ENCODE peak calls at places on chromosome 3, in seven cellular contexts. G is HCT116, Z is H1, A is K562, W is SK-N-SH, F is HepG2, V is GM12878. M is an unnamed sample.

GRCh38 chr3:58333206-58334012 is 717 bp downstream of the PXK start:
- DNase-seq in G (no peak), Z (peak; percentile 58), A (no peak), W (peak; percentile 68), F (no peak), V (no peak), M (peak; percentile 50)

GRCh38 chr3:50316657-50317242 is 5.8 kb downstream of the HYAL2 start:
- DNase-seq in G (peak; percentile 93), Z (no peak), A (peak; percentile 62), W (no peak), F (no peak), V (no peak), M (no peak)

GRCh38 chr3:32493437-32494414 is 8.9 kb downstream of the CMTM6 start:
- DNase-seq in G (no peak), Z (no peak), A (no peak), W (no peak), F (no peak), V (no peak), M (no peak)

GRCh38 chr3:150303776-150304175 is 104.3 kb upstream of the TSC22D2 start:
- DNase-seq in G (peak; percentile 57), Z (no peak), A (peak; percentile 14), W (no peak), F (peak; percentile 20), V (peak; percentile 4), M (no peak)

GRCh38 chr3:56839784-56840724 is 38.3 kb upstream of the ARHGEF3 start:
- DNase-seq in G (no peak), Z (no peak), A (no peak), W (no peak), F (peak; percentile 59), V (no peak), M (no peak)

GRCh38 chr3:164222200-164222599 is 856.1 kb downstream of the SI start:
- DNase-seq in G (no peak), Z (no peak), A (no peak), W (no peak), F (no peak), V (no peak), M (no peak)

GRCh38 chr3:52679139-52679538 is 6.6 kb downstream of the PBRM1 start:
- DNase-seq in G (no peak), Z (no peak), A (no peak), W (no peak), F (no peak), V (no peak), M (no peak)

GRCh38 chr3:155032918-155033317 is 47.2 kb upstream of the MME start:
- DNase-seq in G (no peak), Z (no peak), A (no peak), W (no peak), F (no peak), V (no peak), M (no peak)

GRCh38 chr3:143476965-143477640 is 357.5 kb downstream of the CHST2 start:
- DNase-seq in G (no peak), Z (no peak), A (no peak), W (no peak), F (no peak), V (no peak), M (no peak)

GRCh38 chr3:142645236-142645793 is 49.1 kb downstream of the PLS1 start:
- DNase-seq in G (peak; percentile 41), Z (no peak), A (no peak), W (no peak), F (peak; percentile 51), V (no peak), M (no peak)

GRCh38 chr3:13451301-13451673 is 28.8 kb upstream of the HDAC11 start:
- DNase-seq in G (no peak), Z (no peak), A (peak; percentile 24), W (no peak), F (no peak), V (no peak), M (no peak)

GRCh38 chr3:18512007-18512406 is 86.9 kb upstream of the SATB1 start:
- DNase-seq in G (no peak), Z (no peak), A (no peak), W (no peak), F (no peak), V (no peak), M (no peak)

GRCh38 chr3:66609660-66610547 is 109.1 kb upstream of the LRIG1 start:
- DNase-seq in G (no peak), Z (peak; percentile 77), A (no peak), W (peak; percentile 10), F (no peak), V (no peak), M (peak; percentile 62)

GRCh38 chr3:115922681-115923347 is 299.5 kb downstream of the GAP43 start:
- DNase-seq in G (peak; percentile 12), Z (peak; percentile 64), A (no peak), W (no peak), F (peak; percentile 10), V (no peak), M (peak; percentile 49)

GRCh38 chr3:172357850-172358754 is 90.2 kb downstream of the GHSR start:
- DNase-seq in G (no peak), Z (no peak), A (no peak), W (no peak), F (no peak), V (no peak), M (no peak)

GRCh38 chr3:50168388-50168787 is 13.3 kb downstream of the SEMA3F start:
- DNase-seq in G (no peak), Z (no peak), A (no peak), W (no peak), F (no peak), V (no peak), M (no peak)

GRCh38 chr3:107425033-107425432 is 47.8 kb downstream of the CCDC54 start:
- DNase-seq in G (no peak), Z (no peak), A (no peak), W (no peak), F (no peak), V (no peak), M (no peak)

GRCh38 chr3:158652463-158652862 is 8.1 kb downstream of the GFM1 start:
- DNase-seq in G (no peak), Z (no peak), A (no peak), W (no peak), F (no peak), V (no peak), M (no peak)

GRCh38 chr3:177329854-177330253 is 132.6 kb upstream of the TBL1XR1 start:
- DNase-seq in G (no peak), Z (no peak), A (no peak), W (no peak), F (no peak), V (no peak), M (no peak)

GRCh38 chr3:47266709-47267489 is 15.7 kb downstream of the KIF9 start:
- DNase-seq in G (peak; percentile 57), Z (no peak), A (peak; percentile 78), W (peak; percentile 73), F (peak; percentile 80), V (peak; percentile 51), M (peak; percentile 41)

DNA sequence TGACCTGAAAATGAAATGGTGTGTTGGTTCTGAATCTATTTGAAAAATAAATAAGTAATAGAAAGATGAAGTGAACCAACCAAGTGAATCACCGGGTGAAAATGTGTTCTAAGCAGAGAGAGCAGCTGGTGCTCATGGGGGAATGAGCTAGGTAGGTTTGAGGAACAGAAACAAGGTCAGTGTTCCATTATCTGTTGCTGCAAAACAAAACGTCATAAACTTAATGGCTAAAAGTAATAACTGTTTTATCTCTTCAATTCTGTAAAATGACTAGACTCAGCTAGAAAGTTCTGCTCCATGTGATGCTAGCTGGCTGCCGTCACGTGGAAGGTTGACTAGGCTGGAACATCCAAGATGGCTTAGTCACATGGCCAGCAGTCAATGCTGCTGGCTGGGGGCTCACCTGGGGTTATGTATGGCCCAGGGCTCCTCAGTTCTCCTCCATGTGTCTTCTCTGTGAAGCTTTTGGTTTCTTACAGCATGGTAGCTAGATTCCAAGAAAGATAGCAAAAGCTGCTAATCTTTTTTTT is 13.3 kb upstream of the SH3BP5 start:
- DNase-seq in G (no peak), Z (no peak), A (no peak), W (no peak), F (no peak), V (peak; percentile 86), M (no peak)
- TF ChIP-seq JUND in G (no peak), Z (no peak), A (no peak), W (no peak), F (no peak), V (no peak), M (no peak)

GRCh38 chr3:134419214-134419965 is 45.1 kb upstream of the AMOTL2 start:
- DNase-seq in G (no peak), Z (no peak), A (no peak), W (no peak), F (peak; percentile 96), V (no peak), M (no peak)
- TF ChIP-seq JUND in G (no peak), Z (no peak), A (no peak), W (no peak), F (peak; percentile 79), V (no peak), M (no peak)

DNA sequence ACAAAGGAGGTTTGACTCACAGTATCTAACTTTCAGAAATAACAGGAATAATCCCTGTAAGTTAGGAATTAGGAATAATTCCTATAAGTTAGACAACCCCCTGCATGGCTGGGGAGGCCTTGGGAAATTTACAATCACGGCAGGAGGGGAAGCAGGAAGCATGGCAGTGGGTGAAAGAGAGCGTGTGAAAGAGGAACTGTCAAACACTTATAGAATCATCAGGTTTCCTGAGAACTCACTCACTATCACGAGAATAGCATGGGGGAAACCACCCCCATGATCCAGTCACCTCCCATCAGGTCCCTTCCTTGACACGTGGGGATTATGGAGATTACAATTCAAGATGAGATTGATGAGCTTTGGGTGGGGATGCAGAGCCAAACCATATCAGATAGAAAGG is 385.5 kb downstream of the IL20RB start:
- DNase-seq in G (no peak), Z (no peak), A (no peak), W (no peak), F (no peak), V (no peak), M (no peak)
- TF ChIP-seq JUND in G (no peak), Z (no peak), A (no peak), W (no peak), F (no peak), V (no peak), M (no peak)

DNA sequence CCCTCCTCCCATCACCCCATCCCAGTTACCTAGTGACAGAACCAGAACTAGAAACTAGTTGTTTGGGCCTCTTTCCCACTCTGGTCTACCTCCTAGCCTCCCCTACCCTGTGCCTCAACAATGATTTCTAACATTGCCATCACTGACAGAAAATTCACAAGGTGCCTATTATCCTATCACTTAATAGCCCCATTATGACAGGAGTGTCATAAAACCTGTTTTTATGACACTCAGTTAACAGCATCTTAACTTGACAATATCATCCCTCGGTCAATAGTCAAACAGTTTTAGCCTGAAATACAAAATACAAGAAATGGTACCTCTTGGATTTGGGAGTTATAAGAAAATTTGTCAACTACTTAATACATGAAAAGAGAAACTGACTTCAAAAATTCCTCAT is 46.5 kb downstream of the ULK4 start:
- DNase-seq in G (no peak), Z (no peak), A (no peak), W (no peak), F (no peak), V (no peak), M (no peak)
- TF ChIP-seq JUND in G (no peak), Z (no peak), A (no peak), W (no peak), F (no peak), V (no peak), M (no peak)